ENCODE peak calls at places on chromosomes 12 and 14, in seven cellular contexts. T, S, W, K, H, M and N are unnamed samples.
A peak's percentile ranks its signal among the peaks of the same experiment; 100 is the strongest.

GRCh38 chr12:28040251-28040650 is 67.7 kb upstream of the PTHLH start:
- DNase-seq in T (no peak), S (no peak), W (no peak), K (no peak), H (no peak), M (no peak), N (no peak)

GRCh38 chr14:38339704-38340103 is 83.8 kb upstream of the CLEC14A start:
- DNase-seq in T (no peak), S (peak; percentile 71), W (no peak), K (no peak), H (no peak), M (no peak), N (no peak)

GRCh38 chr12:20345866-20346265 is 22.5 kb upstream of the PDE3A start:
- DNase-seq in T (no peak), S (no peak), W (no peak), K (no peak), H (peak; percentile 48), M (no peak), N (no peak)

GRCh38 chr12:113633678-113634332 is 162.1 kb upstream of the LHX5 start:
- DNase-seq in T (no peak), S (no peak), W (no peak), K (no peak), H (no peak), M (no peak), N (no peak)

GRCh38 chr14:103118019-103118662 is 5.1 kb upstream of the TNFAIP2 start:
- DNase-seq in T (no peak), S (peak; percentile 35), W (no peak), K (no peak), H (peak; percentile 34), M (no peak), N (no peak)

GRCh38 chr12:11014234-11014633 is 8.2 kb downstream of the TAS2R19 start:
- DNase-seq in T (no peak), S (peak; percentile 64), W (no peak), K (no peak), H (no peak), M (no peak), N (no peak)

GRCh38 chr12:10288989-10289388 is 18.7 kb upstream of the KLRD1 start:
- DNase-seq in T (no peak), S (no peak), W (no peak), K (no peak), H (no peak), M (no peak), N (no peak)

GRCh38 chr14:87461704-87462103 is 531.3 kb downstream of the GALC start:
- DNase-seq in T (no peak), S (no peak), W (no peak), K (no peak), H (no peak), M (no peak), N (no peak)

GRCh38 chr14:72617391-72618011 is 276.4 kb downstream of the DPF3 start:
- DNase-seq in T (no peak), S (no peak), W (no peak), K (no peak), H (peak; percentile 48), M (peak; percentile 66), N (no peak)

GRCh38 chr12:96210376-96211055 is 16.3 kb downstream of the ELK3 start:
- DNase-seq in T (no peak), S (no peak), W (peak; percentile 54), K (no peak), H (peak; percentile 50), M (peak; percentile 14), N (no peak)

GRCh38 chr12:107590369-107591094 is 95.1 kb upstream of the PWP1 start:
- DNase-seq in T (no peak), S (no peak), W (no peak), K (no peak), H (no peak), M (no peak), N (no peak)

GRCh38 chr12:132559652-132560420 is 50.5 kb downstream of the LRCOL1 start:
- DNase-seq in T (peak; percentile 53), S (peak; percentile 36), W (peak; percentile 25), K (peak; percentile 49), H (peak; percentile 39), M (no peak), N (no peak)

GRCh38 chr14:37583358-37584210 is 11.5 kb downstream of the FOXA1 start:
- DNase-seq in T (peak; percentile 55), S (no peak), W (no peak), K (no peak), H (no peak), M (no peak), N (no peak)

GRCh38 chr14:105939810-105940508 is 413.6 kb downstream of the TMEM121 start:
- DNase-seq in T (no peak), S (no peak), W (no peak), K (peak; percentile 22), H (no peak), M (no peak), N (peak; percentile 30)

GRCh38 chr12:58296818-58297217 is 355.5 kb downstream of the ATP23 start:
- DNase-seq in T (no peak), S (no peak), W (no peak), K (no peak), H (no peak), M (no peak), N (no peak)

GRCh38 chr12:15629108-15629507 is 160.1 kb downstream of the EPS8 start:
- DNase-seq in T (peak; percentile 97), S (peak; percentile 98), W (no peak), K (peak; percentile 28), H (peak; percentile 90), M (peak; percentile 39), N (no peak)

GRCh38 chr14:91953170-91953985 is 5.9 kb upstream of the FBLN5 start:
- DNase-seq in T (no peak), S (peak; percentile 59), W (no peak), K (no peak), H (no peak), M (no peak), N (no peak)

GRCh38 chr12:10716277-10716676 is 6.8 kb downstream of the YBX3 start:
- DNase-seq in T (no peak), S (no peak), W (no peak), K (no peak), H (no peak), M (no peak), N (no peak)

GRCh38 chr12:119229205-119229604 is 50.5 kb downstream of the HSPB8 start:
- DNase-seq in T (no peak), S (no peak), W (no peak), K (no peak), H (no peak), M (no peak), N (no peak)

GRCh38 chr14:61444215-61444768 is 122.9 kb downstream of the PRKCH start:
- DNase-seq in T (no peak), S (no peak), W (peak; percentile 49), K (no peak), H (no peak), M (no peak), N (no peak)
- H3K4me3 ChIP-seq in T (no peak overlapping the region), S (no peak overlapping the region), W (no peak overlapping the region), K (no peak overlapping the region), H (no peak overlapping the region), M (no peak overlapping the region), N (no peak overlapping the region)

GRCh38 chr14:63045612-63046320 is 508 bp upstream of the KCNH5 start:
- DNase-seq in T (peak; percentile 37), S (peak; percentile 40), W (no peak), K (no peak), H (no peak), M (no peak), N (no peak)
- TF ChIP-seq POLR2A in T (no peak), S (no peak), W (no peak), K (no peak), H (no peak), M (no peak), N (no peak)

GRCh38 chr14:60720391-60720790 is 3.8 kb downstream of the SIX4 start:
- DNase-seq in T (no peak), S (peak; percentile 11), W (no peak), K (no peak), H (no peak), M (no peak), N (no peak)
- H3K4me3 ChIP-seq in T (no peak overlapping the region), S (peak overlapping the region; percentile 71), W (no peak overlapping the region), K (no peak overlapping the region), H (no peak overlapping the region), M (no peak overlapping the region), N (no peak overlapping the region)

GRCh38 chr12:2004113-2004929 is at the start of gene DCP1B:
- DNase-seq in T (peak; percentile 98), S (peak; percentile 98), W (peak; percentile 92), K (peak; percentile 97), H (peak; percentile 98), M (peak; percentile 94), N (peak; percentile 96)
- TF ChIP-seq POLR2A in T (peak; percentile 88), S (peak; percentile 75), W (peak; percentile 45), K (no peak), H (peak; percentile 64), M (peak; percentile 16), N (no peak)